ENCODE peak calls at places on chromosomes 11 and 22, in six cellular contexts. B, D, V, T, Y and O are unnamed samples.

GRCh38 chr11:78467370-78467769 is 49.8 kb upstream of the GAB2 start:
- DNase-seq in B (no peak), D (no peak), V (no peak), T (no peak), Y (no peak), O (no peak)

GRCh38 chr11:127000291-127000968 is at the start of gene KIRREL3:
- DNase-seq in B (no peak), D (peak; percentile 40), V (no peak), T (no peak), Y (peak; percentile 1), O (no peak)

GRCh38 chr11:662689-663274 is 25.7 kb downstream of the DRD4 start:
- DNase-seq in B (no peak), D (peak; percentile 47), V (peak; percentile 84), T (no peak), Y (peak; percentile 52), O (no peak)

GRCh38 chr22:49181431-49181830 is 646.2 kb downstream of the BRD1 start:
- DNase-seq in B (no peak), D (no peak), V (no peak), T (no peak), Y (no peak), O (no peak)

GRCh38 chr11:62054484-62055121 is 69.2 kb upstream of the INCENP start:
- DNase-seq in B (no peak), D (peak; percentile 34), V (peak; percentile 82), T (peak; percentile 95), Y (no peak), O (no peak)

GRCh38 chr11:68173926-68174325 is 39.2 kb downstream of the KMT5B start:
- DNase-seq in B (no peak), D (no peak), V (no peak), T (no peak), Y (no peak), O (no peak)

GRCh38 chr11:47177229-47177845 is 658 bp upstream of the ARFGAP2 start:
- DNase-seq in B (peak; percentile 59), D (peak; percentile 74), V (peak; percentile 88), T (peak; percentile 77), Y (peak; percentile 78), O (peak; percentile 34)

GRCh38 chr11:27183672-27184457 is 143.2 kb downstream of the BBOX1 start:
- DNase-seq in B (peak; percentile 6), D (peak; percentile 72), V (peak; percentile 79), T (peak; percentile 56), Y (peak; percentile 58), O (peak; percentile 19)

GRCh38 chr11:4921796-4922195 is 2.3 kb downstream of the OR51G1 start:
- DNase-seq in B (no peak), D (no peak), V (no peak), T (no peak), Y (no peak), O (no peak)

GRCh38 chr11:69249641-69250502 is 44.1 kb upstream of the MYEOV start:
- DNase-seq in B (no peak), D (peak; percentile 69), V (peak; percentile 36), T (peak; percentile 65), Y (no peak), O (no peak)